ENCODE peak calls at places on chromosomes 11 and 22, in eight cellular contexts. T, E, K, A, J, F, Q and R are unnamed samples.

GRCh38 chr11:66637557-66638176 is 836 bp upstream of the RBM4 start:
- DNase-seq in T (peak; percentile 46), E (no peak), K (no peak), A (no peak), J (no peak), F (no peak), Q (no peak), R (no peak)

GRCh38 chr11:65456418-65456817 is 33.8 kb downstream of the NEAT1 start:
- DNase-seq in T (no peak), E (no peak), K (no peak), A (no peak), J (no peak), F (no peak), Q (no peak), R (no peak)

GRCh38 chr11:62926669-62927455 is 5.7 kb upstream of the CHRM1 start:
- DNase-seq in T (no peak), E (no peak), K (no peak), A (no peak), J (no peak), F (no peak), Q (no peak), R (no peak)

GRCh38 chr11:134863294-134863693 is 451.3 kb upstream of the B3GAT1 start:
- DNase-seq in T (no peak), E (no peak), K (no peak), A (no peak), J (no peak), F (no peak), Q (no peak), R (no peak)

GRCh38 chr11:114120606-114121005 is 61.1 kb downstream of the ZBTB16 start:
- DNase-seq in T (no peak), E (no peak), K (no peak), A (no peak), J (no peak), F (no peak), Q (no peak), R (no peak)

GRCh38 chr11:73869234-73869949 is 7.3 kb downstream of the COA4 start:
- DNase-seq in T (peak; percentile 6), E (no peak), K (no peak), A (peak; percentile 49), J (no peak), F (no peak), Q (no peak), R (no peak)

GRCh38 chr11:2988996-2989395 is 3.1 kb downstream of the NAP1L4 start:
- DNase-seq in T (peak; percentile 33), E (no peak), K (no peak), A (no peak), J (no peak), F (no peak), Q (no peak), R (no peak)

GRCh38 chr22:24592846-24593809 is at the start of gene LRRC75B:
- DNase-seq in T (peak; percentile 85), E (peak; percentile 88), K (peak; percentile 30), A (peak; percentile 82), J (peak; percentile 93), F (peak; percentile 71), Q (peak; percentile 48), R (peak; percentile 70)

GRCh38 chr11:75625970-75626691 is 42.7 kb downstream of the MAP6 start:
- DNase-seq in T (peak; percentile 95), E (peak; percentile 72), K (no peak), A (peak; percentile 17), J (no peak), F (peak; percentile 66), Q (no peak), R (no peak)

GRCh38 chr11:46721286-46721685 is 2.3 kb downstream of the F2 start:
- DNase-seq in T (no peak), E (no peak), K (no peak), A (no peak), J (no peak), F (no peak), Q (no peak), R (no peak)

GRCh38 chr22:38873469-38874411 is 1.7 kb upstream of the CBX6 start:
- DNase-seq in T (no peak), E (no peak), K (no peak), A (no peak), J (no peak), F (no peak), Q (no peak), R (no peak)

GRCh38 chr22:36419177-36419911 is 31.6 kb upstream of the MYH9 start:
- DNase-seq in T (peak; percentile 96), E (peak; percentile 48), K (no peak), A (no peak), J (peak; percentile 69), F (no peak), Q (no peak), R (no peak)

GRCh38 chr22:30634477-30635233 is 926 bp upstream of the SLC35E4 start:
- DNase-seq in T (peak; percentile 89), E (peak; percentile 88), K (peak; percentile 64), A (peak; percentile 86), J (peak; percentile 83), F (peak; percentile 85), Q (peak; percentile 89), R (peak; percentile 89)

GRCh38 chr11:26891501-26891900 is 102.4 kb upstream of the FIBIN start:
- DNase-seq in T (no peak), E (no peak), K (no peak), A (no peak), J (no peak), F (no peak), Q (no peak), R (no peak)

GRCh38 chr11:50379484-50379883 is 346.8 kb downstream of the OR4C45 start:
- DNase-seq in T (no peak), E (no peak), K (no peak), A (no peak), J (no peak), F (no peak), Q (no peak), R (no peak)

GRCh38 chr11:33920838-33921613 is 29.1 kb upstream of the LMO2 start:
- DNase-seq in T (no peak), E (no peak), K (no peak), A (no peak), J (no peak), F (no peak), Q (peak; percentile 46), R (no peak)

GRCh38 chr11:66567787-66568123 is 651 bp downstream of the CTSF start:
- DNase-seq in T (no peak), E (no peak), K (no peak), A (no peak), J (no peak), F (no peak), Q (no peak), R (no peak)

GRCh38 chr22:49192180-49192856 is 635.4 kb downstream of the BRD1 start:
- DNase-seq in T (no peak), E (no peak), K (peak; percentile 88), A (no peak), J (no peak), F (no peak), Q (no peak), R (no peak)

GRCh38 chr11:129768356-129768755 is 47.3 kb upstream of the TMEM45B start:
- DNase-seq in T (no peak), E (no peak), K (no peak), A (no peak), J (no peak), F (no peak), Q (no peak), R (no peak)

GRCh38 chr11:117189191-117189940 is 9.8 kb upstream of the TAGLN start:
- DNase-seq in T (no peak), E (no peak), K (no peak), A (no peak), J (no peak), F (no peak), Q (no peak), R (no peak)

GRCh38 chr22:26848244-26848920 is 191.0 kb downstream of the MIAT start:
- DNase-seq in T (no peak), E (no peak), K (no peak), A (no peak), J (no peak), F (no peak), Q (peak; percentile 81), R (no peak)

GRCh38 chr11:17014321-17014773 is at the start of gene PLEKHA7:
- DNase-seq in T (no peak), E (no peak), K (no peak), A (peak; percentile 22), J (no peak), F (peak; percentile 12), Q (no peak), R (no peak)

GRCh38 chr11:110295487-110296225 is 758 bp downstream of the RDX start:
- DNase-seq in T (peak; percentile 40), E (peak; percentile 42), K (peak; percentile 16), A (peak; percentile 65), J (peak; percentile 68), F (peak; percentile 48), Q (peak; percentile 74), R (peak; percentile 55)

GRCh38 chr11:3836903-3837302 is 3.9 kb downstream of the RHOG start:
- DNase-seq in T (no peak), E (no peak), K (no peak), A (no peak), J (peak; percentile 72), F (no peak), Q (no peak), R (no peak)

GRCh38 chr11:19800714-19801519 is 88.3 kb downstream of the NAV2 start:
- DNase-seq in T (no peak), E (no peak), K (no peak), A (no peak), J (no peak), F (no peak), Q (no peak), R (no peak)

GRCh38 chr11:118099838-118100570 is 13.2 kb upstream of the SMIM35 start:
- DNase-seq in T (no peak), E (no peak), K (no peak), A (no peak), J (peak; percentile 57), F (no peak), Q (no peak), R (no peak)

GRCh38 chr11:67265633-67266423 is 445 bp upstream of the GRK2 start:
- DNase-seq in T (peak; percentile 33), E (peak; percentile 81), K (peak; percentile 53), A (peak; percentile 55), J (peak; percentile 82), F (peak; percentile 70), Q (peak; percentile 73), R (peak; percentile 80)

GRCh38 chr11:130435671-130436070 is 7.3 kb upstream of the ADAMTS8 start:
- DNase-seq in T (peak; percentile 31), E (no peak), K (no peak), A (no peak), J (no peak), F (no peak), Q (no peak), R (no peak)

GRCh38 chr11:9527481-9528140 is 45.9 kb upstream of the WEE1 start:
- DNase-seq in T (peak; percentile 74), E (no peak), K (no peak), A (peak; percentile 39), J (no peak), F (no peak), Q (no peak), R (no peak)

GRCh38 chr11:48142886-48143285 is 73.7 kb upstream of the OR4B1 start:
- DNase-seq in T (no peak), E (no peak), K (no peak), A (no peak), J (no peak), F (no peak), Q (no peak), R (no peak)

GRCh38 chr11:22711880-22712279 is 45.5 kb downstream of the GAS2 start:
- DNase-seq in T (no peak), E (no peak), K (peak; percentile 17), A (no peak), J (peak; percentile 60), F (no peak), Q (no peak), R (no peak)

GRCh38 chr11:19954899-19955298 is 205.4 kb downstream of the DBX1 start:
- DNase-seq in T (no peak), E (no peak), K (no peak), A (peak; percentile 33), J (no peak), F (no peak), Q (no peak), R (no peak)

GRCh38 chr11:30855383-30856006 is 269.3 kb upstream of the MPPED2 start:
- DNase-seq in T (peak; percentile 29), E (no peak), K (peak; percentile 43), A (peak; percentile 9), J (no peak), F (peak; percentile 4), Q (peak; percentile 77), R (no peak)

GRCh38 chr11:125976156-125976555 is 30.3 kb downstream of the VSIG10L2 start:
- DNase-seq in T (no peak), E (no peak), K (no peak), A (no peak), J (no peak), F (peak; percentile 25), Q (no peak), R (no peak)